ENCODE peak calls at places on chromosome 12, in seven cellular contexts. One of them, this sample, is unnamed.

GRCh38 chr12:22729898-22730443 is 105.0 kb downstream of the ETNK1 start:
- DNase-seq in fibroblast of lung: peak
- DNase-seq in MM.1S: no peak
- DNase-seq in lower lobe of right lung: no peak
- DNase-seq in astrocyte of the spinal cord: peak
- DNase-seq in foreskin fibroblast: peak
- DNase-seq in thoracic aorta: no peak
- DNase-seq in this sample: no peak

GRCh38 chr12:50302686-50303085 is 19.4 kb upstream of the LIMA1 start:
- DNase-seq in fibroblast of lung: peak
- DNase-seq in thoracic aorta: no peak
- DNase-seq in astrocyte of the spinal cord: no peak
- DNase-seq in lower lobe of right lung: no peak
- DNase-seq in foreskin fibroblast: peak
- DNase-seq in MM.1S: no peak
- DNase-seq in this sample: no peak

GRCh38 chr12:72560370-72560769 is 288.2 kb downstream of the TRHDE start:
- DNase-seq in MM.1S: no peak
- DNase-seq in astrocyte of the spinal cord: no peak
- DNase-seq in foreskin fibroblast: no peak
- DNase-seq in thoracic aorta: no peak
- DNase-seq in fibroblast of lung: peak
- DNase-seq in lower lobe of right lung: no peak
- DNase-seq in this sample: no peak

GRCh38 chr12:131205534-131205933 is 251.8 kb downstream of the ADGRD1 start:
- DNase-seq in MM.1S: no peak
- DNase-seq in foreskin fibroblast: no peak
- DNase-seq in thoracic aorta: no peak
- DNase-seq in astrocyte of the spinal cord: no peak
- DNase-seq in fibroblast of lung: no peak
- DNase-seq in lower lobe of right lung: no peak
- DNase-seq in this sample: no peak

GRCh38 chr12:48659863-48660262 is 22.2 kb downstream of the KANSL2 start:
- DNase-seq in astrocyte of the spinal cord: no peak
- DNase-seq in thoracic aorta: no peak
- DNase-seq in fibroblast of lung: no peak
- DNase-seq in foreskin fibroblast: no peak
- DNase-seq in lower lobe of right lung: no peak
- DNase-seq in MM.1S: no peak
- DNase-seq in this sample: no peak

GRCh38 chr12:21527451-21528180 is 1.5 kb downstream of the SPX start:
- DNase-seq in MM.1S: peak
- DNase-seq in foreskin fibroblast: peak
- DNase-seq in lower lobe of right lung: peak
- DNase-seq in astrocyte of the spinal cord: peak
- DNase-seq in fibroblast of lung: peak
- DNase-seq in thoracic aorta: no peak
- DNase-seq in this sample: peak

GRCh38 chr12:32270818-32271710 is 128.3 kb upstream of the FGD4 start:
- DNase-seq in astrocyte of the spinal cord: peak
- DNase-seq in lower lobe of right lung: no peak
- DNase-seq in thoracic aorta: no peak
- DNase-seq in fibroblast of lung: peak
- DNase-seq in MM.1S: no peak
- DNase-seq in foreskin fibroblast: peak
- DNase-seq in this sample: peak

GRCh38 chr12:113276306-113276705 is 55.0 kb downstream of the TPCN1 start:
- DNase-seq in MM.1S: no peak
- DNase-seq in fibroblast of lung: no peak
- DNase-seq in astrocyte of the spinal cord: no peak
- DNase-seq in lower lobe of right lung: peak
- DNase-seq in thoracic aorta: no peak
- DNase-seq in foreskin fibroblast: no peak
- DNase-seq in this sample: no peak

GRCh38 chr12:12983420-12984035 is 16.5 kb downstream of the HEBP1 start:
- DNase-seq in foreskin fibroblast: peak
- DNase-seq in thoracic aorta: no peak
- DNase-seq in fibroblast of lung: peak
- DNase-seq in MM.1S: peak
- DNase-seq in lower lobe of right lung: no peak
- DNase-seq in astrocyte of the spinal cord: peak
- DNase-seq in this sample: no peak

GRCh38 chr12:76555797-76556196 is 3.8 kb downstream of the OSBPL8 start:
- DNase-seq in astrocyte of the spinal cord: no peak
- DNase-seq in foreskin fibroblast: no peak
- DNase-seq in thoracic aorta: no peak
- DNase-seq in MM.1S: no peak
- DNase-seq in lower lobe of right lung: no peak
- DNase-seq in fibroblast of lung: no peak
- DNase-seq in this sample: no peak

GRCh38 chr12:76556373-76556772 is 3.2 kb downstream of the OSBPL8 start:
- DNase-seq in fibroblast of lung: no peak
- DNase-seq in MM.1S: no peak
- DNase-seq in thoracic aorta: no peak
- DNase-seq in astrocyte of the spinal cord: no peak
- DNase-seq in lower lobe of right lung: no peak
- DNase-seq in foreskin fibroblast: no peak
- DNase-seq in this sample: no peak

GRCh38 chr12:76554411-76555225 is 5.0 kb downstream of the OSBPL8 start:
- DNase-seq in MM.1S: no peak
- DNase-seq in lower lobe of right lung: no peak
- DNase-seq in foreskin fibroblast: no peak
- DNase-seq in fibroblast of lung: no peak
- DNase-seq in astrocyte of the spinal cord: no peak
- DNase-seq in thoracic aorta: no peak
- DNase-seq in this sample: no peak

GRCh38 chr12:76552343-76552938 is 7.1 kb downstream of the OSBPL8 start:
- DNase-seq in fibroblast of lung: peak
- DNase-seq in foreskin fibroblast: no peak
- DNase-seq in astrocyte of the spinal cord: peak
- DNase-seq in MM.1S: no peak
- DNase-seq in thoracic aorta: no peak
- DNase-seq in lower lobe of right lung: no peak
- DNase-seq in this sample: no peak

GRCh38 chr12:76555226-76555767 is 4.3 kb downstream of the OSBPL8 start:
- DNase-seq in astrocyte of the spinal cord: no peak
- DNase-seq in foreskin fibroblast: no peak
- DNase-seq in thoracic aorta: no peak
- DNase-seq in MM.1S: no peak
- DNase-seq in fibroblast of lung: no peak
- DNase-seq in lower lobe of right lung: no peak
- DNase-seq in this sample: no peak
- TF ChIP-seq CTCF in astrocyte of the spinal cord: peak
- TF ChIP-seq CTCF in foreskin fibroblast: peak
- TF ChIP-seq CTCF in thoracic aorta: no peak
- TF ChIP-seq CTCF in MM.1S: no peak
- TF ChIP-seq CTCF in fibroblast of lung: peak
- TF ChIP-seq CTCF in lower lobe of right lung: no peak
- TF ChIP-seq CTCF in this sample: no peak

GRCh38 chr12:67069451-67070306 is 199.5 kb upstream of the CAND1 start:
- DNase-seq in fibroblast of lung: peak
- DNase-seq in lower lobe of right lung: peak
- DNase-seq in thoracic aorta: no peak
- DNase-seq in foreskin fibroblast: no peak
- DNase-seq in astrocyte of the spinal cord: peak
- DNase-seq in MM.1S: peak
- DNase-seq in this sample: peak
- TF ChIP-seq CTCF in fibroblast of lung: no peak
- TF ChIP-seq CTCF in lower lobe of right lung: no peak
- TF ChIP-seq CTCF in thoracic aorta: no peak
- TF ChIP-seq CTCF in foreskin fibroblast: no peak
- TF ChIP-seq CTCF in astrocyte of the spinal cord: no peak
- TF ChIP-seq CTCF in MM.1S: no peak
- TF ChIP-seq CTCF in this sample: peak

GRCh38 chr12:57005980-57006808 is at the start of gene ZBTB39:
- DNase-seq in astrocyte of the spinal cord: peak
- DNase-seq in thoracic aorta: no peak
- DNase-seq in foreskin fibroblast: peak
- DNase-seq in fibroblast of lung: peak
- DNase-seq in MM.1S: peak
- DNase-seq in lower lobe of right lung: peak
- DNase-seq in this sample: peak
- TF ChIP-seq CTCF in astrocyte of the spinal cord: peak
- TF ChIP-seq CTCF in thoracic aorta: peak
- TF ChIP-seq CTCF in foreskin fibroblast: peak
- TF ChIP-seq CTCF in fibroblast of lung: peak
- TF ChIP-seq CTCF in MM.1S: peak
- TF ChIP-seq CTCF in lower lobe of right lung: peak
- TF ChIP-seq CTCF in this sample: peak

GRCh38 chr12:9757433-9758025 is 3.2 kb downstream of the CD69 start:
- DNase-seq in lower lobe of right lung: no peak
- DNase-seq in astrocyte of the spinal cord: no peak
- DNase-seq in foreskin fibroblast: no peak
- DNase-seq in MM.1S: no peak
- DNase-seq in thoracic aorta: no peak
- DNase-seq in fibroblast of lung: no peak
- DNase-seq in this sample: no peak

GRCh38 chr12:9758119-9758518 is 2.6 kb downstream of the CD69 start:
- DNase-seq in thoracic aorta: no peak
- DNase-seq in foreskin fibroblast: no peak
- DNase-seq in lower lobe of right lung: no peak
- DNase-seq in astrocyte of the spinal cord: no peak
- DNase-seq in fibroblast of lung: no peak
- DNase-seq in MM.1S: no peak
- DNase-seq in this sample: no peak

GRCh38 chr12:9754984-9755383 is 5.7 kb downstream of the CD69 start:
- DNase-seq in astrocyte of the spinal cord: no peak
- DNase-seq in thoracic aorta: no peak
- DNase-seq in MM.1S: no peak
- DNase-seq in lower lobe of right lung: no peak
- DNase-seq in foreskin fibroblast: no peak
- DNase-seq in fibroblast of lung: no peak
- DNase-seq in this sample: no peak

GRCh38 chr12:9756174-9756573 is 4.5 kb downstream of the CD69 start:
- DNase-seq in lower lobe of right lung: no peak
- DNase-seq in MM.1S: no peak
- DNase-seq in foreskin fibroblast: no peak
- DNase-seq in fibroblast of lung: no peak
- DNase-seq in thoracic aorta: no peak
- DNase-seq in astrocyte of the spinal cord: no peak
- DNase-seq in this sample: no peak

GRCh38 chr12:9756756-9757155 is 3.9 kb downstream of the CD69 start:
- DNase-seq in foreskin fibroblast: no peak
- DNase-seq in astrocyte of the spinal cord: no peak
- DNase-seq in lower lobe of right lung: no peak
- DNase-seq in fibroblast of lung: no peak
- DNase-seq in MM.1S: no peak
- DNase-seq in thoracic aorta: no peak
- DNase-seq in this sample: no peak
- TF ChIP-seq CTCF in foreskin fibroblast: no peak
- TF ChIP-seq CTCF in astrocyte of the spinal cord: no peak
- TF ChIP-seq CTCF in lower lobe of right lung: no peak
- TF ChIP-seq CTCF in fibroblast of lung: no peak
- TF ChIP-seq CTCF in MM.1S: no peak
- TF ChIP-seq CTCF in thoracic aorta: no peak
- TF ChIP-seq CTCF in this sample: no peak

GRCh38 chr12:51913071-51914033 is 6.0 kb downstream of the ACVRL1 start:
- DNase-seq in foreskin fibroblast: no peak
- DNase-seq in fibroblast of lung: no peak
- DNase-seq in lower lobe of right lung: no peak
- DNase-seq in astrocyte of the spinal cord: no peak
- DNase-seq in thoracic aorta: no peak
- DNase-seq in MM.1S: no peak
- DNase-seq in this sample: no peak
- TF ChIP-seq CTCF in foreskin fibroblast: no peak
- TF ChIP-seq CTCF in fibroblast of lung: no peak
- TF ChIP-seq CTCF in lower lobe of right lung: peak
- TF ChIP-seq CTCF in astrocyte of the spinal cord: peak
- TF ChIP-seq CTCF in thoracic aorta: no peak
- TF ChIP-seq CTCF in MM.1S: no peak
- TF ChIP-seq CTCF in this sample: no peak

GRCh38 chr12:2384533-2385328 is 331.9 kb downstream of the CACNA1C start:
- DNase-seq in foreskin fibroblast: peak
- DNase-seq in thoracic aorta: no peak
- DNase-seq in fibroblast of lung: peak
- DNase-seq in MM.1S: no peak
- DNase-seq in lower lobe of right lung: no peak
- DNase-seq in astrocyte of the spinal cord: peak
- DNase-seq in this sample: no peak
- TF ChIP-seq CTCF in foreskin fibroblast: peak
- TF ChIP-seq CTCF in thoracic aorta: no peak
- TF ChIP-seq CTCF in fibroblast of lung: peak
- TF ChIP-seq CTCF in MM.1S: no peak
- TF ChIP-seq CTCF in lower lobe of right lung: no peak
- TF ChIP-seq CTCF in astrocyte of the spinal cord: peak
- TF ChIP-seq CTCF in this sample: no peak